ENCODE peak calls at places on chromosome 15, in six cellular contexts. One of them, this sample, is unnamed.
A peak's percentile ranks its signal among the peaks of the same experiment; 100 is the strongest.

GRCh38 chr15:61084944-61085367 is 144.1 kb downstream of the RORA start:
- DNase-seq in ELR: no peak
- DNase-seq in activated CD4-positive, alpha-beta T cell treated with anti-CD3 and anti-CD28 coated beads, Interleukin-2, amount 50 U/mL, for 48 hours: no peak
- DNase-seq in activated naive CD4-positive, alpha-beta T cell treated with anti-CD3 and anti-CD28 coated beads, Interleukin-2, amount 10 ng/mL, durations not matched to agents 7 days and 5 days: no peak
- DNase-seq in NCI-H1694: no peak
- DNase-seq in posterior cingulate gyrus: no peak
- DNase-seq in this sample: no peak

GRCh38 chr15:55402707-55403106 is 5.5 kb downstream of the CCPG1 start:
- DNase-seq in ELR: no peak
- DNase-seq in activated CD4-positive, alpha-beta T cell treated with anti-CD3 and anti-CD28 coated beads, Interleukin-2, amount 50 U/mL, for 48 hours: no peak
- DNase-seq in activated naive CD4-positive, alpha-beta T cell treated with anti-CD3 and anti-CD28 coated beads, Interleukin-2, amount 10 ng/mL, durations not matched to agents 7 days and 5 days: no peak
- DNase-seq in NCI-H1694: no peak
- DNase-seq in posterior cingulate gyrus: no peak
- DNase-seq in this sample: no peak

GRCh38 chr15:84981054-84981710 is 474 bp upstream of the PDE8A start:
- DNase-seq in ELR: peak; percentile 92
- DNase-seq in activated CD4-positive, alpha-beta T cell treated with anti-CD3 and anti-CD28 coated beads, Interleukin-2, amount 50 U/mL, for 48 hours: peak; percentile 93
- DNase-seq in activated naive CD4-positive, alpha-beta T cell treated with anti-CD3 and anti-CD28 coated beads, Interleukin-2, amount 10 ng/mL, durations not matched to agents 7 days and 5 days: peak; percentile 95
- DNase-seq in NCI-H1694: peak; percentile 56
- DNase-seq in posterior cingulate gyrus: peak; percentile 95
- DNase-seq in this sample: peak; percentile 76

GRCh38 chr15:55977225-55977624 is 16.2 kb downstream of the NEDD4 start:
- DNase-seq in ELR: no peak
- DNase-seq in activated CD4-positive, alpha-beta T cell treated with anti-CD3 and anti-CD28 coated beads, Interleukin-2, amount 50 U/mL, for 48 hours: no peak
- DNase-seq in activated naive CD4-positive, alpha-beta T cell treated with anti-CD3 and anti-CD28 coated beads, Interleukin-2, amount 10 ng/mL, durations not matched to agents 7 days and 5 days: no peak
- DNase-seq in NCI-H1694: no peak
- DNase-seq in posterior cingulate gyrus: no peak
- DNase-seq in this sample: no peak

GRCh38 chr15:96363692-96364091 is 33.2 kb downstream of the NR2F2 start:
- DNase-seq in ELR: no peak
- DNase-seq in activated CD4-positive, alpha-beta T cell treated with anti-CD3 and anti-CD28 coated beads, Interleukin-2, amount 50 U/mL, for 48 hours: no peak
- DNase-seq in activated naive CD4-positive, alpha-beta T cell treated with anti-CD3 and anti-CD28 coated beads, Interleukin-2, amount 10 ng/mL, durations not matched to agents 7 days and 5 days: no peak
- DNase-seq in NCI-H1694: no peak
- DNase-seq in posterior cingulate gyrus: no peak
- DNase-seq in this sample: no peak

GRCh38 chr15:31464216-31465082 is 137.8 kb downstream of the KLF13 start:
- DNase-seq in ELR: no peak
- DNase-seq in activated CD4-positive, alpha-beta T cell treated with anti-CD3 and anti-CD28 coated beads, Interleukin-2, amount 50 U/mL, for 48 hours: no peak
- DNase-seq in activated naive CD4-positive, alpha-beta T cell treated with anti-CD3 and anti-CD28 coated beads, Interleukin-2, amount 10 ng/mL, durations not matched to agents 7 days and 5 days: peak; percentile 14
- DNase-seq in NCI-H1694: no peak
- DNase-seq in posterior cingulate gyrus: no peak
- DNase-seq in this sample: no peak

GRCh38 chr15:84570164-84570692 is 30.6 kb upstream of the ZSCAN2 start:
- DNase-seq in ELR: peak; percentile 48
- DNase-seq in activated CD4-positive, alpha-beta T cell treated with anti-CD3 and anti-CD28 coated beads, Interleukin-2, amount 50 U/mL, for 48 hours: peak; percentile 54
- DNase-seq in activated naive CD4-positive, alpha-beta T cell treated with anti-CD3 and anti-CD28 coated beads, Interleukin-2, amount 10 ng/mL, durations not matched to agents 7 days and 5 days: peak; percentile 72
- DNase-seq in NCI-H1694: no peak
- DNase-seq in posterior cingulate gyrus: peak; percentile 12
- DNase-seq in this sample: no peak

GRCh38 chr15:77144492-77145070 is 73.7 kb upstream of the TSPAN3 start:
- DNase-seq in ELR: peak; percentile 85
- DNase-seq in activated CD4-positive, alpha-beta T cell treated with anti-CD3 and anti-CD28 coated beads, Interleukin-2, amount 50 U/mL, for 48 hours: no peak
- DNase-seq in activated naive CD4-positive, alpha-beta T cell treated with anti-CD3 and anti-CD28 coated beads, Interleukin-2, amount 10 ng/mL, durations not matched to agents 7 days and 5 days: no peak
- DNase-seq in NCI-H1694: no peak
- DNase-seq in posterior cingulate gyrus: no peak
- DNase-seq in this sample: no peak

GRCh38 chr15:77120576-77120975 is 49.7 kb upstream of the TSPAN3 start:
- DNase-seq in ELR: no peak
- DNase-seq in activated CD4-positive, alpha-beta T cell treated with anti-CD3 and anti-CD28 coated beads, Interleukin-2, amount 50 U/mL, for 48 hours: no peak
- DNase-seq in activated naive CD4-positive, alpha-beta T cell treated with anti-CD3 and anti-CD28 coated beads, Interleukin-2, amount 10 ng/mL, durations not matched to agents 7 days and 5 days: no peak
- DNase-seq in NCI-H1694: no peak
- DNase-seq in posterior cingulate gyrus: no peak
- DNase-seq in this sample: no peak

GRCh38 chr15:100642217-100642949 is 40.0 kb downstream of the ASB7 start:
- DNase-seq in ELR: no peak
- DNase-seq in activated CD4-positive, alpha-beta T cell treated with anti-CD3 and anti-CD28 coated beads, Interleukin-2, amount 50 U/mL, for 48 hours: no peak
- DNase-seq in activated naive CD4-positive, alpha-beta T cell treated with anti-CD3 and anti-CD28 coated beads, Interleukin-2, amount 10 ng/mL, durations not matched to agents 7 days and 5 days: no peak
- DNase-seq in NCI-H1694: no peak
- DNase-seq in posterior cingulate gyrus: no peak
- DNase-seq in this sample: no peak

GRCh38 chr15:40755821-40756220 is 767 bp upstream of the RMDN3 start:
- DNase-seq in ELR: peak; percentile 20
- DNase-seq in activated CD4-positive, alpha-beta T cell treated with anti-CD3 and anti-CD28 coated beads, Interleukin-2, amount 50 U/mL, for 48 hours: peak; percentile 24
- DNase-seq in activated naive CD4-positive, alpha-beta T cell treated with anti-CD3 and anti-CD28 coated beads, Interleukin-2, amount 10 ng/mL, durations not matched to agents 7 days and 5 days: no peak
- DNase-seq in NCI-H1694: no peak
- DNase-seq in posterior cingulate gyrus: no peak
- DNase-seq in this sample: no peak

GRCh38 chr15:74461847-74462511 is 1.0 kb upstream of the UBL7 start:
- DNase-seq in ELR: peak; percentile 40
- DNase-seq in activated CD4-positive, alpha-beta T cell treated with anti-CD3 and anti-CD28 coated beads, Interleukin-2, amount 50 U/mL, for 48 hours: no peak
- DNase-seq in activated naive CD4-positive, alpha-beta T cell treated with anti-CD3 and anti-CD28 coated beads, Interleukin-2, amount 10 ng/mL, durations not matched to agents 7 days and 5 days: no peak
- DNase-seq in NCI-H1694: no peak
- DNase-seq in posterior cingulate gyrus: no peak
- DNase-seq in this sample: no peak

GRCh38 chr15:40825661-40826088 is 2.8 kb downstream of the PPP1R14D start:
- DNase-seq in ELR: peak; percentile 27
- DNase-seq in activated CD4-positive, alpha-beta T cell treated with anti-CD3 and anti-CD28 coated beads, Interleukin-2, amount 50 U/mL, for 48 hours: no peak
- DNase-seq in activated naive CD4-positive, alpha-beta T cell treated with anti-CD3 and anti-CD28 coated beads, Interleukin-2, amount 10 ng/mL, durations not matched to agents 7 days and 5 days: no peak
- DNase-seq in NCI-H1694: no peak
- DNase-seq in posterior cingulate gyrus: no peak
- DNase-seq in this sample: no peak

GRCh38 chr15:91278956-91279355 is 178.9 kb downstream of the SV2B start:
- DNase-seq in ELR: no peak
- DNase-seq in activated CD4-positive, alpha-beta T cell treated with anti-CD3 and anti-CD28 coated beads, Interleukin-2, amount 50 U/mL, for 48 hours: no peak
- DNase-seq in activated naive CD4-positive, alpha-beta T cell treated with anti-CD3 and anti-CD28 coated beads, Interleukin-2, amount 10 ng/mL, durations not matched to agents 7 days and 5 days: no peak
- DNase-seq in NCI-H1694: no peak
- DNase-seq in posterior cingulate gyrus: no peak
- DNase-seq in this sample: no peak

GRCh38 chr15:44861439-44861910 is 95.0 kb upstream of the TERB2 start:
- DNase-seq in ELR: no peak
- DNase-seq in activated CD4-positive, alpha-beta T cell treated with anti-CD3 and anti-CD28 coated beads, Interleukin-2, amount 50 U/mL, for 48 hours: no peak
- DNase-seq in activated naive CD4-positive, alpha-beta T cell treated with anti-CD3 and anti-CD28 coated beads, Interleukin-2, amount 10 ng/mL, durations not matched to agents 7 days and 5 days: no peak
- DNase-seq in NCI-H1694: no peak
- DNase-seq in posterior cingulate gyrus: no peak
- DNase-seq in this sample: no peak

GRCh38 chr15:78061963-78062427 is 15.5 kb downstream of the TBC1D2B start:
- DNase-seq in ELR: peak; percentile 56
- DNase-seq in activated CD4-positive, alpha-beta T cell treated with anti-CD3 and anti-CD28 coated beads, Interleukin-2, amount 50 U/mL, for 48 hours: no peak
- DNase-seq in activated naive CD4-positive, alpha-beta T cell treated with anti-CD3 and anti-CD28 coated beads, Interleukin-2, amount 10 ng/mL, durations not matched to agents 7 days and 5 days: peak; percentile 68
- DNase-seq in NCI-H1694: no peak
- DNase-seq in posterior cingulate gyrus: no peak
- DNase-seq in this sample: no peak

GRCh38 chr15:91214675-91215590 is 114.9 kb downstream of the SV2B start:
- DNase-seq in ELR: no peak
- DNase-seq in activated CD4-positive, alpha-beta T cell treated with anti-CD3 and anti-CD28 coated beads, Interleukin-2, amount 50 U/mL, for 48 hours: no peak
- DNase-seq in activated naive CD4-positive, alpha-beta T cell treated with anti-CD3 and anti-CD28 coated beads, Interleukin-2, amount 10 ng/mL, durations not matched to agents 7 days and 5 days: no peak
- DNase-seq in NCI-H1694: no peak
- DNase-seq in posterior cingulate gyrus: no peak
- DNase-seq in this sample: no peak

GRCh38 chr15:75348034-75348562 is 1.3 kb downstream of the NEIL1 start:
- DNase-seq in ELR: peak; percentile 13
- DNase-seq in activated CD4-positive, alpha-beta T cell treated with anti-CD3 and anti-CD28 coated beads, Interleukin-2, amount 50 U/mL, for 48 hours: no peak
- DNase-seq in activated naive CD4-positive, alpha-beta T cell treated with anti-CD3 and anti-CD28 coated beads, Interleukin-2, amount 10 ng/mL, durations not matched to agents 7 days and 5 days: no peak
- DNase-seq in NCI-H1694: no peak
- DNase-seq in posterior cingulate gyrus: no peak
- DNase-seq in this sample: no peak

GRCh38 chr15:99135194-99135593 is 30.3 kb downstream of the SYNM start:
- DNase-seq in ELR: peak; percentile 6
- DNase-seq in activated CD4-positive, alpha-beta T cell treated with anti-CD3 and anti-CD28 coated beads, Interleukin-2, amount 50 U/mL, for 48 hours: no peak
- DNase-seq in activated naive CD4-positive, alpha-beta T cell treated with anti-CD3 and anti-CD28 coated beads, Interleukin-2, amount 10 ng/mL, durations not matched to agents 7 days and 5 days: no peak
- DNase-seq in NCI-H1694: no peak
- DNase-seq in posterior cingulate gyrus: no peak
- DNase-seq in this sample: no peak

GRCh38 chr15:70498096-70498626 is 265.2 kb downstream of the UACA start:
- DNase-seq in ELR: no peak
- DNase-seq in activated CD4-positive, alpha-beta T cell treated with anti-CD3 and anti-CD28 coated beads, Interleukin-2, amount 50 U/mL, for 48 hours: no peak
- DNase-seq in activated naive CD4-positive, alpha-beta T cell treated with anti-CD3 and anti-CD28 coated beads, Interleukin-2, amount 10 ng/mL, durations not matched to agents 7 days and 5 days: no peak
- DNase-seq in NCI-H1694: no peak
- DNase-seq in posterior cingulate gyrus: no peak
- DNase-seq in this sample: no peak

GRCh38 chr15:33083232-33084006 is 111.1 kb downstream of the FMN1 start:
- DNase-seq in ELR: peak; percentile 69
- DNase-seq in activated CD4-positive, alpha-beta T cell treated with anti-CD3 and anti-CD28 coated beads, Interleukin-2, amount 50 U/mL, for 48 hours: no peak
- DNase-seq in activated naive CD4-positive, alpha-beta T cell treated with anti-CD3 and anti-CD28 coated beads, Interleukin-2, amount 10 ng/mL, durations not matched to agents 7 days and 5 days: no peak
- DNase-seq in NCI-H1694: no peak
- DNase-seq in posterior cingulate gyrus: no peak
- DNase-seq in this sample: no peak

GRCh38 chr15:67707520-67708283 is 117.6 kb upstream of the SKOR1 start:
- DNase-seq in ELR: peak; percentile 23
- DNase-seq in activated CD4-positive, alpha-beta T cell treated with anti-CD3 and anti-CD28 coated beads, Interleukin-2, amount 50 U/mL, for 48 hours: no peak
- DNase-seq in activated naive CD4-positive, alpha-beta T cell treated with anti-CD3 and anti-CD28 coated beads, Interleukin-2, amount 10 ng/mL, durations not matched to agents 7 days and 5 days: no peak
- DNase-seq in NCI-H1694: no peak
- DNase-seq in posterior cingulate gyrus: no peak
- DNase-seq in this sample: no peak

GRCh38 chr15:69393831-69394491 is 20.2 kb upstream of the KIF23 start:
- DNase-seq in ELR: peak; percentile 51
- DNase-seq in activated CD4-positive, alpha-beta T cell treated with anti-CD3 and anti-CD28 coated beads, Interleukin-2, amount 50 U/mL, for 48 hours: no peak
- DNase-seq in activated naive CD4-positive, alpha-beta T cell treated with anti-CD3 and anti-CD28 coated beads, Interleukin-2, amount 10 ng/mL, durations not matched to agents 7 days and 5 days: no peak
- DNase-seq in NCI-H1694: no peak
- DNase-seq in posterior cingulate gyrus: no peak
- DNase-seq in this sample: no peak

GRCh38 chr15:46213551-46213950 is 578.7 kb downstream of the SQOR start:
- DNase-seq in ELR: no peak
- DNase-seq in activated CD4-positive, alpha-beta T cell treated with anti-CD3 and anti-CD28 coated beads, Interleukin-2, amount 50 U/mL, for 48 hours: no peak
- DNase-seq in activated naive CD4-positive, alpha-beta T cell treated with anti-CD3 and anti-CD28 coated beads, Interleukin-2, amount 10 ng/mL, durations not matched to agents 7 days and 5 days: no peak
- DNase-seq in NCI-H1694: no peak
- DNase-seq in posterior cingulate gyrus: no peak
- DNase-seq in this sample: no peak

GRCh38 chr15:57251308-57251707 is 125.0 kb upstream of the CGNL1 start:
- DNase-seq in ELR: peak; percentile 25
- DNase-seq in activated CD4-positive, alpha-beta T cell treated with anti-CD3 and anti-CD28 coated beads, Interleukin-2, amount 50 U/mL, for 48 hours: no peak
- DNase-seq in activated naive CD4-positive, alpha-beta T cell treated with anti-CD3 and anti-CD28 coated beads, Interleukin-2, amount 10 ng/mL, durations not matched to agents 7 days and 5 days: no peak
- DNase-seq in NCI-H1694: no peak
- DNase-seq in posterior cingulate gyrus: no peak
- DNase-seq in this sample: no peak

GRCh38 chr15:59138243-59138642 is 33.3 kb downstream of the CCNB2 start:
- DNase-seq in ELR: peak; percentile 66
- DNase-seq in activated CD4-positive, alpha-beta T cell treated with anti-CD3 and anti-CD28 coated beads, Interleukin-2, amount 50 U/mL, for 48 hours: peak; percentile 53
- DNase-seq in activated naive CD4-positive, alpha-beta T cell treated with anti-CD3 and anti-CD28 coated beads, Interleukin-2, amount 10 ng/mL, durations not matched to agents 7 days and 5 days: peak; percentile 73
- DNase-seq in NCI-H1694: peak; percentile 8
- DNase-seq in posterior cingulate gyrus: peak; percentile 20
- DNase-seq in this sample: no peak

GRCh38 chr15:71567173-71567572 is 243.2 kb upstream of the NR2E3 start:
- DNase-seq in ELR: no peak
- DNase-seq in activated CD4-positive, alpha-beta T cell treated with anti-CD3 and anti-CD28 coated beads, Interleukin-2, amount 50 U/mL, for 48 hours: no peak
- DNase-seq in activated naive CD4-positive, alpha-beta T cell treated with anti-CD3 and anti-CD28 coated beads, Interleukin-2, amount 10 ng/mL, durations not matched to agents 7 days and 5 days: no peak
- DNase-seq in NCI-H1694: no peak
- DNase-seq in posterior cingulate gyrus: no peak
- DNase-seq in this sample: no peak

GRCh38 chr15:39438795-39439577 is 141.9 kb upstream of the THBS1 start:
- DNase-seq in ELR: peak; percentile 13
- DNase-seq in activated CD4-positive, alpha-beta T cell treated with anti-CD3 and anti-CD28 coated beads, Interleukin-2, amount 50 U/mL, for 48 hours: no peak
- DNase-seq in activated naive CD4-positive, alpha-beta T cell treated with anti-CD3 and anti-CD28 coated beads, Interleukin-2, amount 10 ng/mL, durations not matched to agents 7 days and 5 days: no peak
- DNase-seq in NCI-H1694: no peak
- DNase-seq in posterior cingulate gyrus: no peak
- DNase-seq in this sample: no peak

GRCh38 chr15:51667478-51667877 is 13.8 kb upstream of the SCG3 start:
- DNase-seq in ELR: no peak
- DNase-seq in activated CD4-positive, alpha-beta T cell treated with anti-CD3 and anti-CD28 coated beads, Interleukin-2, amount 50 U/mL, for 48 hours: no peak
- DNase-seq in activated naive CD4-positive, alpha-beta T cell treated with anti-CD3 and anti-CD28 coated beads, Interleukin-2, amount 10 ng/mL, durations not matched to agents 7 days and 5 days: no peak
- DNase-seq in NCI-H1694: no peak
- DNase-seq in posterior cingulate gyrus: no peak
- DNase-seq in this sample: no peak

GRCh38 chr15:37054336-37054735 is 46.0 kb downstream of the MEIS2 start:
- DNase-seq in ELR: no peak
- DNase-seq in activated CD4-positive, alpha-beta T cell treated with anti-CD3 and anti-CD28 coated beads, Interleukin-2, amount 50 U/mL, for 48 hours: no peak
- DNase-seq in activated naive CD4-positive, alpha-beta T cell treated with anti-CD3 and anti-CD28 coated beads, Interleukin-2, amount 10 ng/mL, durations not matched to agents 7 days and 5 days: no peak
- DNase-seq in NCI-H1694: no peak
- DNase-seq in posterior cingulate gyrus: no peak
- DNase-seq in this sample: no peak

This sample was measured in DMS 273 treated with DMSO at 0.1 percent for 48 hours.